ENCODE peak calls at places on chromosomes 3 and 15, in seven cellular contexts. B is mesenchymal stem cell, G is H1, Z is H9, Q is IMR-90, D is mesendoderm, U is trophoblast cell. T is an unnamed sample.
A peak's percentile ranks its signal among the peaks of the same experiment; 100 is the strongest.

GRCh38 chr3:186425788-186426730 is 64.0 kb upstream of the DGKG start:
- DNase-seq in Z (no peak), D (peak; percentile 71), Q (peak; percentile 75), U (no peak), G (peak; percentile 42), B (peak; percentile 59), T (no peak)

GRCh38 chr3:49906004-49906860 is 2.6 kb upstream of the MST1R start:
- DNase-seq in Q (peak; percentile 46), B (peak; percentile 61), U (peak; percentile 14), D (peak; percentile 68), G (peak; percentile 77), Z (peak; percentile 69), T (no peak)

GRCh38 chr15:77525411-77525811 is 104.7 kb downstream of the HMG20A start:
- DNase-seq in G (no peak), Z (no peak), U (no peak), Q (no peak), B (no peak), D (peak; percentile 90), T (no peak)

GRCh38 chr3:6315906-6316305 is 545.0 kb upstream of the GRM7 start:
- DNase-seq in G (no peak), D (no peak), U (no peak), B (no peak), Z (no peak), Q (no peak), T (no peak)

GRCh38 chr3:62554264-62554799 is 181.0 kb upstream of the FEZF2 start:
- DNase-seq in G (no peak), D (peak; percentile 50), Z (peak; percentile 51), U (peak; percentile 13), Q (no peak), B (no peak), T (no peak)

GRCh38 chr15:101657968-101658784 is 6.0 kb upstream of the TM2D3 start:
- DNase-seq in U (no peak), G (no peak), Q (no peak), D (no peak), Z (no peak), B (no peak), T (no peak)

GRCh38 chr15:98568382-98569017 is 79.8 kb upstream of the IGF1R start:
- DNase-seq in G (no peak), Z (no peak), U (peak; percentile 57), Q (no peak), D (no peak), B (peak; percentile 21), T (no peak)

GRCh38 chr15:63915888-63916731 is 82.4 kb upstream of the HERC1 start:
- DNase-seq in G (peak; percentile 68), Z (peak; percentile 80), U (peak; percentile 13), Q (peak; percentile 53), B (no peak), D (peak; percentile 73), T (no peak)

GRCh38 chr15:74788716-74789151 is 6.9 kb downstream of the CSK start:
- DNase-seq in G (no peak), U (no peak), Z (no peak), Q (no peak), D (no peak), B (no peak), T (no peak)

GRCh38 chr3:159825216-159825854 is 163.3 kb upstream of the IL12A start:
- DNase-seq in Q (no peak), Z (no peak), D (peak; percentile 33), B (no peak), G (no peak), U (no peak), T (no peak)

GRCh38 chr3:57043518-57043917 is 16.9 kb upstream of the SPATA12 start:
- DNase-seq in U (no peak), Z (no peak), B (no peak), Q (no peak), D (no peak), G (no peak), T (no peak)

GRCh38 chr3:106814231-106814630 is 563.0 kb upstream of the CCDC54 start:
- DNase-seq in U (peak; percentile 48), D (no peak), B (no peak), G (no peak), Q (no peak), Z (no peak), T (no peak)

GRCh38 chr3:79361748-79362378 is 405.9 kb downstream of the ROBO1 start:
- DNase-seq in B (peak; percentile 49), G (no peak), Z (no peak), Q (peak; percentile 58), D (peak; percentile 34), U (peak; percentile 80), T (peak; percentile 21)

GRCh38 chr3:21645121-21645897 is 105.7 kb downstream of the ZNF385D start:
- DNase-seq in G (no peak), U (no peak), Z (no peak), D (peak; percentile 18), B (no peak), Q (peak; percentile 59), T (no peak)

GRCh38 chr3:78580691-78581090 is 1187.1 kb downstream of the ROBO1 start:
- DNase-seq in D (peak; percentile 30), U (peak; percentile 27), Q (no peak), G (no peak), B (peak; percentile 4), Z (no peak), T (no peak)

GRCh38 chr3:185176756-185177359 is 24.0 kb upstream of the C3orf70 start:
- DNase-seq in B (peak; percentile 41), Z (peak; percentile 35), U (peak; percentile 72), D (peak; percentile 35), G (peak; percentile 71), Q (peak; percentile 40), T (peak; percentile 43)

GRCh38 chr3:72724070-72724469 is 124.2 kb downstream of the SHQ1 start:
- DNase-seq in G (peak; percentile 39), Q (no peak), D (peak; percentile 50), Z (no peak), U (peak; percentile 83), B (no peak), T (no peak)

GRCh38 chr15:100713163-100713867 is 110.9 kb downstream of the ASB7 start:
- DNase-seq in U (peak; percentile 97), Q (peak; percentile 79), D (peak; percentile 66), B (peak; percentile 78), G (no peak), Z (peak; percentile 41), T (no peak)

GRCh38 chr3:26920579-26920978 is 298.0 kb downstream of the LRRC3B start:
- DNase-seq in G (no peak), U (no peak), B (peak; percentile 17), Q (no peak), D (peak; percentile 29), Z (peak; percentile 33), T (peak; percentile 17)

GRCh38 chr15:50765202-50765967 is at the start of gene SPPL2A:
- DNase-seq in Q (peak; percentile 84), U (peak; percentile 78), G (peak; percentile 85), B (peak; percentile 89), Z (peak; percentile 84), D (peak; percentile 92), T (peak; percentile 58)

GRCh38 chr15:50764331-50765201 is 940 bp downstream of the SPPL2A start:
- DNase-seq in G (no peak), Q (peak; percentile 27), Z (no peak), U (no peak), D (no peak), B (peak; percentile 42), T (no peak)

GRCh38 chr15:50773389-50773788 is 7.9 kb upstream of the SPPL2A start:
- DNase-seq in B (no peak), G (no peak), Q (peak; percentile 33), D (no peak), U (no peak), Z (no peak), T (no peak)

GRCh38 chr15:50767332-50767861 is 1.9 kb upstream of the SPPL2A start:
- DNase-seq in B (no peak), D (no peak), G (no peak), Q (no peak), U (no peak), Z (no peak), T (no peak)
- H2BK120ac ChIP-seq in B (no peak overlapping the region), D (no peak overlapping the region), G (no peak overlapping the region), Q (no peak overlapping the region), U (no peak overlapping the region), Z (no peak overlapping the region), T (no peak overlapping the region)

GRCh38 chr3:55446860-55447259 is 40.2 kb downstream of the WNT5A start:
- DNase-seq in D (no peak), G (peak; percentile 39), Q (no peak), U (no peak), Z (no peak), B (no peak), T (no peak)
- H2BK120ac ChIP-seq in D (no peak overlapping the region), G (no peak overlapping the region), Q (no peak overlapping the region), U (no peak overlapping the region), Z (no peak overlapping the region), B (no peak overlapping the region), T (no peak overlapping the region)

GRCh38 chr3:124802054-124802698 is 71.9 kb downstream of the UMPS start:
- DNase-seq in Z (no peak), B (no peak), D (no peak), Q (no peak), G (no peak), U (no peak), T (no peak)
- H2BK120ac ChIP-seq in Z (no peak overlapping the region), B (no peak overlapping the region), D (no peak overlapping the region), Q (no peak overlapping the region), G (no peak overlapping the region), U (no peak overlapping the region), T (no peak overlapping the region)

DNA sequence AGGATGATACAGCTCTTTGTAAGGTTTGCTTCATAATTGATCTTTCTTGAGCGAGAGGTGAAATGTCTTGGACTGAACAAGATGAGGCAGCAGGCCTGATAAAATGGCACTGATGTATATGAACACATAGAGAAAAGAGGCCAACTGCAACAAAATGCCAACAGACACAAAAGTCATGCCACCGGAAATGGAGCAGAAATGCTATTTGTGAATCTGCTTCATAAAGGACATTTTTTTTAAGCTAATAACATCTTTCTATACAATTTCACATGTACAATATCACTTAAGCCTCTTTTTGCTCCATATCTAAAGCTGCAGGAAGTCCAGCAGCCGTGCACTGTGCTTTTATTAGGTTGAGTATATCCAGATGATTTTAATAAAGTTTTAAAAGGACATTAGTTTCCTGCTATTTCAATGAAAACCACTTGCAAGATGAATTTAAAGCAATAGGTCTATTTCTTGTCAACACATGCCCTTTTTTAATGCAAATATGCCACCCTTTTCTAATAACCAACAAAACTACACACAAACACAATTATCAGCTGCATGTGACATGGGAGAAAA is 169.2 kb upstream of the ADAMTS9 start:
- DNase-seq in D (no peak), B (no peak), G (no peak), U (no peak), Q (no peak), Z (no peak), T (no peak)
- H2BK120ac ChIP-seq in D (no peak overlapping the region), B (no peak overlapping the region), G (no peak overlapping the region), U (no peak overlapping the region), Q (no peak overlapping the region), Z (no peak overlapping the region), T (no peak overlapping the region)

T was measured in neuronal stem cell.